ENCODE peak calls at places on chromosomes 13 and 19, in seven cellular contexts. L is bronchial epithelial cell; T is ascending aorta; S is heart right ventricle; A is colonic mucosa; G is CD4-positive, alpha-beta T cell; P is cardiac muscle cell. V is an unnamed sample.

GRCh38 chr13:50549221-50549942 is 294.1 kb downstream of the DLEU7 start:
- DNase-seq in S (no peak), L (no peak), G (no peak), T (no peak), A (no peak), P (no peak), V (no peak)

GRCh38 chr13:30376426-30377311 is 45.6 kb upstream of the UBE2L5 start:
- DNase-seq in S (no peak), T (no peak), P (peak; percentile 92), L (peak; percentile 27), G (peak; percentile 70), A (peak; percentile 69), V (no peak)

GRCh38 chr13:50119593-50119992 is 104.3 kb downstream of the KCNRG start:
- DNase-seq in A (no peak), S (no peak), G (no peak), T (no peak), L (no peak), P (peak; percentile 19), V (no peak)

GRCh38 chr13:79404361-79404760 is 1.7 kb downstream of the RBM26 start:
- DNase-seq in G (no peak), S (no peak), L (no peak), A (no peak), T (no peak), P (no peak), V (no peak)

GRCh38 chr19:10052602-10053360 is 33.3 kb upstream of the SHFL start:
- DNase-seq in P (no peak), G (no peak), L (no peak), A (no peak), T (no peak), S (no peak), V (no peak)

GRCh38 chr19:38395381-38396127 is 7.1 kb downstream of the SPRED3 start:
- DNase-seq in L (no peak), G (peak; percentile 57), P (no peak), T (no peak), S (no peak), A (no peak), V (no peak)

GRCh38 chr19:46745521-46746280 is at the start of gene FKRP:
- DNase-seq in S (no peak), P (peak; percentile 63), T (no peak), A (no peak), G (peak; percentile 56), L (no peak), V (peak; percentile 48)

GRCh38 chr19:52662631-52663030 is 24.5 kb upstream of the ZNF83 start:
- DNase-seq in A (no peak), G (no peak), T (no peak), P (no peak), L (peak; percentile 72), S (no peak), V (no peak)

GRCh38 chr13:33353210-33353609 is 67.7 kb upstream of the STARD13 start:
- DNase-seq in L (no peak), S (peak; percentile 49), A (peak; percentile 51), G (no peak), P (no peak), T (peak; percentile 78), V (no peak)

GRCh38 chr19:5154129-5154798 is 185.4 kb downstream of the KDM4B start:
- DNase-seq in G (no peak), L (no peak), A (peak; percentile 49), T (peak; percentile 59), S (no peak), P (peak; percentile 54), V (peak; percentile 19)

GRCh38 chr19:14149509-14149994 is 13.2 kb upstream of the ASF1B start:
- DNase-seq in L (peak; percentile 3), A (peak; percentile 80), T (peak; percentile 76), S (peak; percentile 77), P (no peak), G (peak; percentile 70), V (peak; percentile 84)

GRCh38 chr19:47601180-47601904 is 7.6 kb upstream of the BICRA start:
- DNase-seq in P (no peak), G (no peak), A (peak; percentile 86), T (no peak), L (no peak), S (no peak), V (no peak)

GRCh38 chr19:18425515-18426415 is 6.6 kb downstream of the SSBP4 start:
- DNase-seq in T (peak; percentile 90), L (no peak), A (no peak), S (peak; percentile 78), G (no peak), P (no peak), V (peak; percentile 82)

GRCh38 chr19:18340990-18341868 is 831 bp downstream of the PGPEP1 start:
- DNase-seq in P (peak; percentile 29), A (peak; percentile 82), G (peak; percentile 68), T (peak; percentile 79), S (peak; percentile 53), L (no peak), V (peak; percentile 66)

GRCh38 chr19:49427855-49428546 is 2.8 kb downstream of the GFY start:
- DNase-seq in S (no peak), A (no peak), G (no peak), T (no peak), L (no peak), P (no peak), V (no peak)

GRCh38 chr19:49425178-49425577 is at the start of gene GFY:
- DNase-seq in P (no peak), L (no peak), T (no peak), G (no peak), A (no peak), S (no peak), V (no peak)

GRCh38 chr19:49425922-49426592 is 869 bp downstream of the GFY start:
- DNase-seq in S (no peak), L (no peak), P (peak; percentile 60), T (no peak), G (no peak), A (no peak), V (no peak)

GRCh38 chr19:49428547-49429451 is 3.6 kb downstream of the GFY start:
- DNase-seq in A (no peak), S (no peak), P (no peak), G (no peak), L (no peak), T (no peak), V (no peak)

DNA sequence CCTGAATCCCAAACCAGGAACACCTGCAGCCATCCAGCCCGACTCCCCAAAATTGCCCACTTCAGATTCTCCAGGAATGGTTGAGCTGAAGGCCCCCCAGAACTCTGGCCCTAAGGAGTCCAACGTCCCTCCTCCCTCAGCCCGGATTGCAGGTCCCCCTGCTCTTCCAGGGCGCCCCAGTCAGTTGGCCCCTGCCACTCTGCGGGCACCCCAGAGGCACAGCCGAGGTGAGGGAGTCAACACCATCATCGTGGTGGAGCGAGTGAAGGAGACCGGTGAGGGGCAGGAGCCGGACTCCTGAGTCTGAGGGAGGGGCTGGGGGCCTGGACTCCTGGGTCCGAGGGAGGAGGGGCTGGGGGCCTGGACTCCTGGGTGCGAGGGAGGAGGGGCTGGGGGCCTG is 2.2 kb downstream of the GFY start:
- DNase-seq in T (no peak), P (no peak), L (no peak), S (no peak), G (no peak), A (no peak), V (no peak)
- H3K27me3 ChIP-seq in T (peaks cover 31% of the 10 kb centered on the region), P (peaks cover 72% of the 10 kb centered on the region), L (peaks cover 38% of the 10 kb centered on the region), S (peaks cover 98% of the 10 kb centered on the region), G (peaks cover 99% of the 10 kb centered on the region), A (peaks cover 72% of the 10 kb centered on the region), V (peaks cover 74% of the 10 kb centered on the region)

DNA sequence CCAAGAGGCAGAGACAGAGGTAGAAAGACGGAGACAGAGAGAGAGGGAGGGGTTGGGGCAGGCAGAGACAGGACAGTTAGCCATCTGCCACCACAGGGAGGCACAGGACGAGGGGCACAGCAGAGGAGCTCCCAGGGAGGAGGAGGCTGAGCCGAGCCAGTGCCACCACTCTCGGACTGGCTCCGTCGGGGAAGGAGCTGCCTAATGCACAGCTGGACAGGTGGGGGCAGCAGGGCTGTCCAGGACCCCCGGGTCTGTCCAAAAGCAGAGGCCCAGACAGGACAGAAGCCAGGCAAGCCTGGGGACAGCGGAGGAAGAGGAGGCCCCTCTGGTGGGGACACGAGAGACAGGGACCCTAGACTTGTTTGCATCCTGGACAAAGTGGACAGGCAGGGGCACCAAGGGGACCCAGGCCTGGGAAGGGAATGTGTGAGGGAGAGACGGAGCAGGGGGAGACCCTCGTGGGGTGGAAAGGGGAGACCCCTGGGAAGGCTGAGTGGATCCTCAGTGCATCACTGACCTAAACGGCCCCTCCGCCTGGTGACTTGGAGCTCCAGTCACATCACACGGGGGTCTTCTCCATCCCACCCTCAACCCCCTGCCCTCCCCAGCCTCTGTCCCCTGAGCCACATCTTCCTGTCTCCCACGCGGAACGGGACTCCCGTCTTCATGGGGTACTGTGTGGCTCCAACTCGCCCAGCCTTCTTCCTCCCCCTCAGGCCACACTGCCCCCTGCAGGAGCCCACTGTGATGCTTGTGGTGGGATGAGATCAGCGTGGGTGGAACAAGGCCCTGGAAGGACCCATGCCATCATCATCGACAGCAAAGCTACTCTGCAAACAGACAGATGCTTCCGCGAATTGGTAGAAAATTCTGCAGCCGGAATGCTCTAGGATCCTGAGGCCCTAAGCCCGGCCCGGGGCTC is 889 bp downstream of the F10 start:
- DNase-seq in P (no peak), L (no peak), A (no peak), G (no peak), S (no peak), T (peak; percentile 59), V (no peak)
- TF ChIP-seq CTCF in P (no peak), L (peak; percentile 6), A (no peak), G (no peak), S (no peak), T (no peak), V (no peak)

GRCh38 chr19:41569481-41570150 is 6.3 kb upstream of the CEACAM21 start:
- DNase-seq in L (no peak), A (no peak), S (no peak), P (no peak), T (no peak), G (no peak), V (no peak)

GRCh38 chr19:41565384-41565730 is 10.6 kb upstream of the CEACAM21 start:
- DNase-seq in A (no peak), T (no peak), P (no peak), G (no peak), S (no peak), L (no peak), V (no peak)

GRCh38 chr19:41564515-41565383 is 11.2 kb upstream of the CEACAM21 start:
- DNase-seq in A (no peak), T (no peak), S (peak; percentile 17), L (no peak), P (peak; percentile 30), G (no peak), V (no peak)

GRCh38 chr19:41570639-41571112 is 5.3 kb upstream of the CEACAM21 start:
- DNase-seq in G (peak; percentile 88), P (peak; percentile 78), L (peak; percentile 47), A (peak; percentile 75), T (peak; percentile 78), S (peak; percentile 76), V (peak; percentile 52)

DNA sequence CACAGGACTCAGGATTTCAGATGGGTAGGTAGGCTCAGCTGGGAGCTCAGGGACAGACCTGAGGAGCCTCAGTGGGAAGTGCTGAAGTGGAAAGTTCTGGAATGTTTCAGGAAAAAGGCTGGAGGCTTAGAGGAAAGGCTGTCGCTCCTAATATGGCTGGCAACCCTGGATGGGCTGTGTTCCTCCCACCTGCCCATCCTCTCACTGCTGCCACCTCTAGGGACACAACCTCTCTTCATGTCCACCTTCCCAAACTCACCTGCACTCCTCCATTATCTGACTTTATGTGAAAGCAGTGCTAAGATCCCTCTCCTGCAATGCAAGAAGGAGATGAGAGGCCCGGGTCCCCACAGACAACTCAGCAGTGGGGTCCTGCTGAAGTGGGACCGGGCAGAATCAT is 5.8 kb upstream of the CEACAM21 start:
- DNase-seq in A (no peak), P (no peak), S (no peak), L (no peak), G (no peak), T (no peak), V (no peak)
- H3K27me3 ChIP-seq in A (peaks cover 10% of the 10 kb centered on the region), P (no peaks in the 10 kb centered on the region), S (peaks cover 42% of the 10 kb centered on the region), L (peaks cover 7% of the 10 kb centered on the region), G (no peaks in the 10 kb centered on the region), T (peaks cover under 1% of the 10 kb centered on the region), V (peaks cover 19% of the 10 kb centered on the region)

GRCh38 chr13:41973247-41973741 is 12.4 kb upstream of the VWA8 start:
- DNase-seq in G (no peak), P (no peak), S (peak; percentile 18), T (no peak), L (no peak), A (no peak), V (no peak)
- TF ChIP-seq CTCF in G (no peak), P (peak; percentile 22), S (no peak), T (no peak), L (peak; percentile 11), A (no peak), V (no peak)

V was measured in uterus.